ENCODE peak calls at places on chromosomes 12 and 14, in eight cellular contexts. D is CD8-positive, alpha-beta T cell; C is ovary; T is adipocyte; M is astrocyte; Y is kidney; K is heart left ventricle; B is A549. H is an unnamed sample. For H3K4me1 and H3K9me3, the result is how much of the 10 kb centered on the place peaks cover.

GRCh38 chr12:124754949-124755800 is 108.5 kb downstream of the SCARB1 start:
- DNase-seq in C (peak), Y (peak), B (no peak), D (peak), T (peak), M (peak), K (peak), H (peak)

GRCh38 chr14:50363734-50364113 is 33.0 kb downstream of the CDKL1 start:
- DNase-seq in M (no peak), K (no peak), B (no peak), Y (no peak), C (no peak), T (no peak), D (peak), H (no peak)

GRCh38 chr12:12467222-12467621 is 95.4 kb downstream of the DUSP16 start:
- DNase-seq in C (no peak), B (no peak), T (no peak), Y (no peak), M (no peak), D (peak), K (no peak), H (no peak)

GRCh38 chr12:122793685-122794106 is 19.3 kb downstream of the CCDC62 start:
- DNase-seq in D (peak), K (no peak), T (peak), B (peak), C (no peak), M (peak), Y (no peak), H (no peak)

GRCh38 chr12:132764231-132764630 is 2.6 kb upstream of the ANKLE2 start:
- DNase-seq in K (peak), C (no peak), T (no peak), B (no peak), D (no peak), M (no peak), Y (peak), H (no peak)

GRCh38 chr12:123427036-123427769 is 9.3 kb downstream of the RILPL2 start:
- DNase-seq in M (no peak), B (no peak), C (no peak), Y (no peak), T (no peak), K (no peak), D (no peak), H (no peak)

GRCh38 chr12:123113038-123113437 is 37.9 kb downstream of the PITPNM2 start:
- DNase-seq in B (no peak), M (no peak), K (no peak), T (no peak), Y (no peak), D (no peak), C (no peak), H (no peak)

GRCh38 chr12:116199160-116199559 is 78.3 kb downstream of the MED13L start:
- DNase-seq in K (no peak), M (no peak), Y (no peak), C (no peak), B (no peak), T (peak), D (no peak), H (no peak)

GRCh38 chr12:11798856-11799530 is 149.5 kb downstream of the ETV6 start:
- DNase-seq in K (no peak), Y (no peak), D (no peak), T (peak), B (no peak), M (peak), C (no peak), H (no peak)

GRCh38 chr14:103696466-103697071 is 18.7 kb downstream of the XRCC3 start:
- DNase-seq in K (peak), B (no peak), M (peak), D (no peak), T (peak), C (no peak), Y (peak), H (no peak)

GRCh38 chr12:128612150-128612850 is 211.5 kb downstream of the SLC15A4 start:
- DNase-seq in C (no peak), B (no peak), Y (no peak), M (no peak), T (no peak), D (no peak), K (no peak), H (no peak)

GRCh38 chr12:28950049-28950448 is 199.0 kb upstream of the FAR2 start:
- DNase-seq in Y (no peak), C (no peak), T (no peak), M (no peak), D (no peak), B (no peak), K (no peak), H (no peak)

GRCh38 chr14:103329421-103330347 is 4.4 kb upstream of the EIF5 start:
- DNase-seq in C (no peak), B (peak), M (peak), K (no peak), Y (no peak), T (no peak), D (no peak), H (no peak)

GRCh38 chr12:92143280-92143679 is 2.4 kb downstream of the BTG1 start:
- DNase-seq in K (no peak), D (no peak), Y (no peak), T (peak), B (no peak), C (no peak), M (no peak), H (no peak)

GRCh38 chr12:21939435-21939834 is 1.8 kb downstream of the ABCC9 start:
- DNase-seq in Y (no peak), K (no peak), D (no peak), B (no peak), C (no peak), T (no peak), M (no peak), H (no peak)

GRCh38 chr12:59040651-59041050 is 120.3 kb upstream of the LRIG3 start:
- DNase-seq in M (peak), T (peak), C (no peak), K (no peak), Y (no peak), D (no peak), B (no peak), H (no peak)

GRCh38 chr14:76918176-76918750 is 92.1 kb downstream of the LRRC74A start:
- DNase-seq in Y (peak), M (peak), C (peak), B (no peak), T (peak), D (no peak), K (peak), H (peak)

GRCh38 chr12:6772331-6772695 is at the start of gene LAG3:
- DNase-seq in B (no peak), C (no peak), T (no peak), M (no peak), K (no peak), Y (no peak), D (peak), H (no peak)

GRCh38 chr14:101518611-101519048 is 42.7 kb upstream of the DIO3 start:
- DNase-seq in Y (no peak), T (no peak), K (no peak), C (no peak), D (no peak), M (no peak), B (no peak), H (peak)

GRCh38 chr12:124188561-124189405 is 106.1 kb upstream of the RFLNA start:
- DNase-seq in T (peak), K (no peak), Y (no peak), B (no peak), M (peak), C (peak), D (no peak), H (no peak)

GRCh38 chr14:35474323-35474722 is 59.6 kb upstream of the INSM2 start:
- DNase-seq in K (no peak), M (no peak), Y (no peak), B (no peak), T (no peak), D (no peak), C (no peak), H (no peak)

GRCh38 chr12:105698047-105698446 is 367.6 kb downstream of the C12orf75 start:
- DNase-seq in K (no peak), D (no peak), T (no peak), C (no peak), Y (no peak), M (no peak), B (no peak), H (no peak)

GRCh38 chr12:13250416-13250815 is 53.9 kb downstream of the EMP1 start:
- DNase-seq in M (peak), C (no peak), B (no peak), Y (no peak), T (no peak), D (no peak), K (no peak), H (no peak)

GRCh38 chr14:23548351-23549318 is 2.9 kb downstream of the ZFHX2 start:
- DNase-seq in T (no peak), B (no peak), K (no peak), D (no peak), C (no peak), M (peak), Y (peak), H (no peak)

GRCh38 chr12:39095636-39096330 is 190.4 kb upstream of the CPNE8 start:
- DNase-seq in K (no peak), Y (no peak), D (no peak), M (no peak), T (no peak), B (no peak), C (no peak), H (no peak)

GRCh38 chr12:52121848-52122838 is 42.6 kb downstream of the SMIM41 start:
- DNase-seq in T (peak), B (peak), K (peak), Y (peak), M (no peak), C (peak), D (peak), H (no peak)

GRCh38 chr12:46401703-46402102 is 29.1 kb upstream of the SLC38A2 start:
- DNase-seq in C (peak), M (peak), D (no peak), Y (no peak), T (peak), B (no peak), K (no peak), H (no peak)

GRCh38 chr12:11853126-11853525 is 203.7 kb downstream of the ETV6 start:
- DNase-seq in K (no peak), M (no peak), C (no peak), B (no peak), Y (no peak), D (no peak), T (no peak), H (no peak)

GRCh38 chr14:68124885-68125731 is 305.5 kb downstream of the RAD51B start:
- DNase-seq in B (peak), D (no peak), K (no peak), T (peak), Y (no peak), C (no peak), M (peak), H (no peak)

GRCh38 chr12:106309671-106310313 is 7.3 kb downstream of the TCP11L2 start:
- DNase-seq in Y (no peak), B (no peak), K (no peak), M (peak), D (no peak), T (peak), C (no peak), H (no peak)

GRCh38 chr14:60515244-60515695 is 6.3 kb downstream of the SIX6 start:
- DNase-seq in B (no peak), D (no peak), T (no peak), M (no peak), C (no peak), K (no peak), Y (no peak), H (no peak)
- H3K4me1 ChIP-seq in B (under half), D (under half), T (under half), M (under half), C (under half), K (under half), Y (under half), H (under half)

GRCh38 chr14:51386411-51386810 is 146.4 kb downstream of the TMX1 start:
- DNase-seq in T (no peak), Y (no peak), M (no peak), D (no peak), K (no peak), C (no peak), B (no peak), H (no peak)

GRCh38 chr14:51382506-51382905 is 142.5 kb downstream of the TMX1 start:
- DNase-seq in K (no peak), M (no peak), B (no peak), D (no peak), T (no peak), Y (no peak), C (no peak), H (no peak)

GRCh38 chr14:51386983-51387730 is 147.1 kb downstream of the TMX1 start:
- DNase-seq in K (no peak), D (no peak), T (no peak), C (no peak), Y (no peak), M (no peak), B (no peak), H (no peak)
- H3K9me3 ChIP-seq in K (under half), D (under half), T (under half), C (under half), Y (under half), M (under half), B (under half), H (under half)

DNA sequence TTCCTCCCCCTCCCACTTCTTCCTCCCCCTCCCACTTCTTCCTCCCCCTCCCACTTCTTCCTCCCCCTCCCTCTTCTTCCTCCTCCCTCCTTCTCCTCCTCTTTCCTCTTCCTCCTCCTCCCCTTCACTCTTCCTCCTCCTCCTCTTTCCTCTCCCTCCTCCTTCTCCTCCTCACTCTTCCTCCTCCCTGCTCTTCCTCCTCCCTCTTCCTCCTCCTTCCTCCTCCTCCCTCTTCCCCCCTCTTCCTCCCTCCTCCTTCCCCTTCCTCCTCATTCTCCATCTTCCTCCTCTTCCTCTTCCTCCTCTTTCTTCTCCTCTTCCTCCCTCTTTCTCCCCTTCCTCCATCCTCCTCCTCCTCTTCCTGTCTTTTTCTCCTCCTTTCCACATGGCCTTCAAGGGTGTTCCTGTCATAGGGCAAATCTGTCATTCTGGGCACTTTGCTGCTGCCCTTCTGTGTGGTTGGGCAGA is 111.4 kb downstream of the PHETA1 start:
- DNase-seq in D (no peak), C (no peak), T (no peak), B (no peak), K (no peak), M (no peak), Y (no peak), H (no peak)
- H3K4me1 ChIP-seq in D (under half), C (under half), T (under half), B (under half), K (under half), M (under half), Y (under half), H (under half)

GRCh38 chr14:105864651-105865265 is 338.4 kb downstream of the TMEM121 start:
- DNase-seq in B (no peak), K (peak), M (no peak), Y (peak), D (no peak), C (peak), T (no peak), H (no peak)
- H3K9me3 ChIP-seq in B (under half), K (under half), M (under half), Y (under half), D (under half), C (under half), T (under half), H (under half)

DNA sequence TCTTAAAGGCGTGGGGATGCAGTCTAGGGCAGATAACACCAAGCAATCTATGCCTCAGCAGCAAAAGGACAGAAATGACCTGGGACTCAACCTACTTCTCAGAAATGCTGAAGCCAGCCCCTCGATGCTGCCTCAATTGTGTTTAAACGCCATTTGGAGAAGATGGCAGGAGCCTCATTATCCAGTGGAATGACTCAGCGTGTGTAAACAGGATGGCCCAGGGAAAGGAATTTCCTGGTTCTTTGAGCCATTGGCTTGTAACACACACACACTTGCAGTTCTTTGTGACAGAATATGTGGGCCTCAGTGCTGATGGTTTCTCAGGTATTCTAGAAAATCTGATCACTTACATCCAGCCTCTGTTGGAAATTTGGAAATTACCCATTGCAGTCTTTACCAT is 154.3 kb downstream of the NTF3 start:
- DNase-seq in M (peak), K (no peak), B (no peak), Y (no peak), C (no peak), D (no peak), T (peak), H (no peak)
- H3K4me1 ChIP-seq in M (under half), K (under half), B (under half), Y (under half), C (under half), D (under half), T (under half), H (under half)

DNA sequence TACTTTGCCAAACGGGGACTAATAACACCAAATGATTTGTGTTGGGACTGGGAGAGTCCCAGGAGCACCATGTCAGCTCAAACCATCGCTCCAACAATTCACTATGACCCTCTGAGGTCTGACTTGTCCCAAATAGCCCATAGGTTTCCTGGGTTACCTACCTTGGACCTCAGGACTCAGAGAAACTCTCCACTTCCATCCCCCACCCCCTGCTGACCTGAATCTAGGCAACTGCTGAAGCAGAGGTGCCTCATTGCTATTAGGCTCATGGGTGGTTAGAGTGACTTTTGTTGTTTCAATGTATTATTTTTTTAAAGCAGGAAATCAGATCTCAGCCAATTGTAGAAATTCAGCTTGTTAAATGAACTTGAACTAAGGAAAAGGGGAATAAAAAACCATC is 81.0 kb upstream of the SLC24A4 start:
- DNase-seq in Y (no peak), T (no peak), M (no peak), C (no peak), D (no peak), K (no peak), B (no peak), H (no peak)
- H3K9me3 ChIP-seq in Y (under half), T (under half), M (under half), C (under half), D (under half), K (under half), B (under half), H (under half)

DNA sequence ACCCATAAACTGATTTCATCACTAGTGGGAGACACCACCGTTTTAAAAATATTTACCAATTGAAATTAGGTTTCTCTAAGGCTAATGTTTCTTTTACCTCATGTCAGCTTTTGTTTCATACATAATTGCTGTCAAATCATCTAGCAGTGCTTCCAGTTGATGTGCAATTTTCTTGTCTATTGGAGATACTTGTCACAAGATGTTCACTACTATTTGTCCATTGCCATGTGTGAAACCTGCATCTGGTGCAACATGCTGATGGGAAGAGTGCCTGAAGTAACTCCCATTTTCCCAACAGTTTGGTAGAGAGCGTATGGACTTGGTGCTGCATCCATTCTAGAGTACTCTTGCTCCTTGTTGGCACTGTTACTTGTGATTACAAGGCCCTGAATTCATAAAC is 9.7 kb downstream of the XPOT start:
- DNase-seq in T (no peak), K (no peak), B (no peak), C (no peak), D (no peak), M (no peak), Y (no peak), H (no peak)
- H3K4me1 ChIP-seq in T (under half), K (under half), B (under half), C (under half), D (under half), M (under half), Y (under half), H (under half)

GRCh38 chr12:41011939-41012338 is 176.2 kb upstream of the PDZRN4 start:
- DNase-seq in Y (no peak), B (no peak), K (no peak), C (no peak), D (no peak), T (peak), M (no peak), H (no peak)
- H3K9me3 ChIP-seq in Y (under half), B (half or more), K (under half), C (under half), D (under half), T (half or more), M (under half), H (under half)

GRCh38 chr12:49552899-49553298 is 14.1 kb downstream of the KCNH3 start:
- DNase-seq in T (no peak), D (no peak), Y (no peak), M (no peak), C (no peak), B (no peak), K (no peak), H (no peak)

GRCh38 chr12:49550853-49551252 is 12.0 kb downstream of the KCNH3 start:
- DNase-seq in C (no peak), M (no peak), Y (no peak), B (no peak), T (no peak), K (no peak), D (no peak), H (no peak)

GRCh38 chr12:49552014-49552413 is 13.2 kb downstream of the KCNH3 start:
- DNase-seq in B (no peak), D (no peak), Y (no peak), T (peak), C (no peak), K (no peak), M (no peak), H (no peak)

GRCh38 chr12:49553512-49554088 is 14.3 kb downstream of the MCRS1 start:
- DNase-seq in C (no peak), M (no peak), B (peak), Y (no peak), K (no peak), T (no peak), D (no peak), H (no peak)

DNA sequence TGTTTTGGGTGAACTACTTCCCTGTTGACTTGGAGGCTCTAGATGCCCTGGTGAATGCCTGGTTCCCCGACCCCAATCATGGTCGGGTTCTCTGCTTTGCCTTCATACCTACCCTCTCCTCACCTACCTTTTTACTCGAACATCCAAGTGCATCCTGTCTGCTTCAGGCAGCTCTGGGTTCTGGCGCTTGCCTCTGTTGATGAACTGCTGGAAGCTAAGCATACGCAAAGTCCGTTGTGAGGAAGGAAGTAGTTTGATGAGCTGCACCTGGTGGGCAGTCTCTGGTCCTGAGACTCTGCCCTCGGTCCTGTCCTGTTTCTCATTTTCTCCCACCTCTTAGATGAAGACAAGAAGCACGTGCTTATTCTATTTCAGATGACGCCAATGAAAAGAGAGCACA is 13.6 kb downstream of the KCNH3 start:
- DNase-seq in C (no peak), Y (no peak), D (no peak), T (no peak), M (no peak), B (no peak), K (no peak), H (no peak)
- H3K4me1 ChIP-seq in C (under half), Y (under half), D (under half), T (under half), M (under half), B (under half), K (under half), H (under half)

GRCh38 chr14:84131924-84132323 is 1398.0 kb upstream of the FLRT2 start:
- DNase-seq in Y (no peak), B (no peak), K (no peak), D (no peak), M (no peak), T (no peak), C (no peak), H (no peak)
- H3K9me3 ChIP-seq in Y (under half), B (under half), K (under half), D (under half), M (under half), T (under half), C (under half), H (under half)

H was measured in right atrium auricular region.